ENCODE peak calls at places on chromosomes 13 and 19, in five cellular contexts. One of them, this sample, is unnamed.
A peak's percentile ranks its signal among the peaks of the same experiment; 100 is the strongest.

GRCh38 chr13:89115307-89115706 is 1444.1 kb downstream of the SLITRK5 start:
- DNase-seq in choroid plexus epithelial cell: no peak
- DNase-seq in AML-193: no peak
- DNase-seq in frontal cortex: no peak
- DNase-seq in aorta: no peak
- DNase-seq in this sample: no peak

GRCh38 chr13:60788156-60788829 is 391.3 kb downstream of the TDRD3 start:
- DNase-seq in aorta: peak; percentile 83
- DNase-seq in AML-193: no peak
- DNase-seq in frontal cortex: no peak
- DNase-seq in choroid plexus epithelial cell: no peak
- DNase-seq in this sample: peak; percentile 52

GRCh38 chr19:10116866-10117616 is 2.7 kb downstream of the EIF3G start:
- DNase-seq in choroid plexus epithelial cell: no peak
- DNase-seq in aorta: no peak
- DNase-seq in frontal cortex: no peak
- DNase-seq in AML-193: no peak
- DNase-seq in this sample: no peak

GRCh38 chr19:48418317-48419064 is 25.0 kb downstream of the GRIN2D start:
- DNase-seq in frontal cortex: no peak
- DNase-seq in AML-193: no peak
- DNase-seq in choroid plexus epithelial cell: no peak
- DNase-seq in aorta: no peak
- DNase-seq in this sample: peak; percentile 41

GRCh38 chr19:1069009-1069779 is 2.2 kb downstream of the ARHGAP45 start:
- DNase-seq in frontal cortex: no peak
- DNase-seq in aorta: peak; percentile 83
- DNase-seq in AML-193: peak; percentile 93
- DNase-seq in choroid plexus epithelial cell: no peak
- DNase-seq in this sample: no peak

GRCh38 chr19:49475995-49476880 is 2.2 kb downstream of the FLT3LG start:
- DNase-seq in frontal cortex: no peak
- DNase-seq in choroid plexus epithelial cell: peak; percentile 60
- DNase-seq in AML-193: peak; percentile 13
- DNase-seq in aorta: peak; percentile 86
- DNase-seq in this sample: peak; percentile 75

GRCh38 chr19:18278521-18279265 is 2.7 kb downstream of the JUND start:
- DNase-seq in aorta: no peak
- DNase-seq in frontal cortex: no peak
- DNase-seq in choroid plexus epithelial cell: peak; percentile 38
- DNase-seq in AML-193: no peak
- DNase-seq in this sample: peak; percentile 39

GRCh38 chr13:42696191-42696590 is 85.2 kb upstream of the FAM216B start:
- DNase-seq in frontal cortex: no peak
- DNase-seq in aorta: no peak
- DNase-seq in AML-193: no peak
- DNase-seq in choroid plexus epithelial cell: peak; percentile 80
- DNase-seq in this sample: peak; percentile 81

GRCh38 chr13:97068146-97068545 is 73.9 kb upstream of the OXGR1 start:
- DNase-seq in AML-193: no peak
- DNase-seq in choroid plexus epithelial cell: peak; percentile 90
- DNase-seq in frontal cortex: no peak
- DNase-seq in aorta: no peak
- DNase-seq in this sample: no peak

GRCh38 chr19:49953376-49953775 is 7.6 kb downstream of the SIGLEC11 start:
- DNase-seq in choroid plexus epithelial cell: no peak
- DNase-seq in aorta: peak; percentile 2
- DNase-seq in frontal cortex: no peak
- DNase-seq in AML-193: peak; percentile 61
- DNase-seq in this sample: no peak

GRCh38 chr19:23002690-23003422 is at the start of gene ZNF728:
- DNase-seq in AML-193: no peak
- DNase-seq in choroid plexus epithelial cell: peak; percentile 0
- DNase-seq in aorta: peak; percentile 89
- DNase-seq in frontal cortex: peak; percentile 3
- DNase-seq in this sample: peak; percentile 7

GRCh38 chr19:50381881-50382729 is 2.0 kb upstream of the POLD1 start:
- DNase-seq in frontal cortex: no peak
- DNase-seq in aorta: no peak
- DNase-seq in AML-193: no peak
- DNase-seq in choroid plexus epithelial cell: no peak
- DNase-seq in this sample: no peak

GRCh38 chr19:21835810-21836444 is at the start of gene ZNF43:
- DNase-seq in frontal cortex: peak; percentile 52
- DNase-seq in aorta: peak; percentile 98
- DNase-seq in AML-193: peak; percentile 89
- DNase-seq in choroid plexus epithelial cell: peak; percentile 96
- DNase-seq in this sample: peak; percentile 98

GRCh38 chr19:40936755-40937154 is 54.3 kb upstream of the CYP2B6 start:
- DNase-seq in aorta: no peak
- DNase-seq in AML-193: no peak
- DNase-seq in frontal cortex: no peak
- DNase-seq in choroid plexus epithelial cell: no peak
- DNase-seq in this sample: no peak

GRCh38 chr19:14406645-14407331 is 12.4 kb downstream of the DDX39A start:
- DNase-seq in aorta: no peak
- DNase-seq in choroid plexus epithelial cell: no peak
- DNase-seq in AML-193: no peak
- DNase-seq in frontal cortex: peak; percentile 29
- DNase-seq in this sample: no peak

This sample was measured in astrocyte of the hippocampus.